ENCODE peak calls at places on chromosomes 5 and 9, in six cellular contexts. T is fibroblast of lung, Z is small intestine, D is IMR-90, G is kidney, L is uterus. M is an unnamed sample.

GRCh38 chr5:114450516-114450909 is 88.6 kb downstream of the KCNN2 start:
- DNase-seq in G (no peak), L (no peak), D (peak; percentile 8), Z (no peak), T (no peak), M (no peak)

GRCh38 chr9:94002316-94003140 is 47.4 kb upstream of the BARX1 start:
- DNase-seq in Z (peak; percentile 27), G (no peak), T (peak; percentile 26), L (no peak), D (peak; percentile 50), M (peak; percentile 18)

GRCh38 chr5:158084292-158084691 is 225.3 kb upstream of the CLINT1 start:
- DNase-seq in T (no peak), Z (no peak), D (no peak), G (no peak), L (no peak), M (no peak)

GRCh38 chr5:132661231-132662003 is 3.4 kb downstream of the IL13 start:
- DNase-seq in G (no peak), D (no peak), L (no peak), T (no peak), Z (no peak), M (no peak)

GRCh38 chr9:77750284-77750683 is 102.2 kb upstream of the GNA14 start:
- DNase-seq in G (no peak), Z (no peak), D (peak; percentile 60), T (peak; percentile 65), L (no peak), M (no peak)

GRCh38 chr9:123702477-123702876 is 227.4 kb downstream of the DENND1A start:
- DNase-seq in D (no peak), G (no peak), T (no peak), L (no peak), Z (no peak), M (no peak)

GRCh38 chr5:142078251-142078650 is 30.3 kb upstream of the NDFIP1 start:
- DNase-seq in Z (no peak), D (no peak), L (no peak), G (no peak), T (no peak), M (no peak)

GRCh38 chr5:57412010-57412409 is 70.6 kb downstream of the ACTBL2 start:
- DNase-seq in T (peak; percentile 90), G (no peak), Z (no peak), D (peak; percentile 83), L (no peak), M (no peak)

GRCh38 chr5:167835146-167835545 is 456.3 kb upstream of the WWC1 start:
- DNase-seq in G (no peak), D (no peak), L (no peak), T (no peak), Z (no peak), M (no peak)

GRCh38 chr9:127221695-127222094 is 42.9 kb upstream of the GARNL3 start:
- DNase-seq in L (no peak), G (no peak), Z (no peak), T (no peak), D (no peak), M (peak; percentile 61)

GRCh38 chr9:126491256-126491879 is 122.4 kb upstream of the LMX1B start:
- DNase-seq in D (peak; percentile 69), L (peak; percentile 51), T (peak; percentile 46), G (peak; percentile 3), Z (peak; percentile 61), M (no peak)

GRCh38 chr9:5442400-5443011 is 4.8 kb upstream of the PLGRKT start:
- DNase-seq in Z (peak; percentile 75), G (no peak), T (peak; percentile 50), D (peak; percentile 66), L (no peak), M (no peak)

GRCh38 chr5:14417232-14417730 is 164.3 kb upstream of the OTULINL start:
- DNase-seq in T (peak; percentile 76), L (no peak), G (no peak), Z (no peak), D (peak; percentile 71), M (no peak)

GRCh38 chr5:132813599-132814440 is 718 bp downstream of the SOWAHA start:
- DNase-seq in Z (peak; percentile 60), G (peak; percentile 78), L (no peak), T (peak; percentile 29), D (no peak), M (no peak)

GRCh38 chr9:94034511-94034910 is 49.8 kb upstream of the PTPDC1 start:
- DNase-seq in L (no peak), D (no peak), T (no peak), G (no peak), Z (no peak), M (no peak)

GRCh38 chr5:82225525-82226172 is 52.5 kb downstream of the RPS23 start:
- DNase-seq in D (peak; percentile 85), L (peak; percentile 57), Z (peak; percentile 68), G (no peak), T (peak; percentile 40), M (peak; percentile 24)

GRCh38 chr9:8205580-8205979 is 406.0 kb upstream of the DMAC1 start:
- DNase-seq in G (no peak), L (no peak), D (no peak), T (peak; percentile 19), Z (no peak), M (no peak)

GRCh38 chr9:126521976-126522590 is 91.6 kb upstream of the LMX1B start:
- DNase-seq in G (peak; percentile 52), L (no peak), T (no peak), Z (no peak), D (no peak), M (no peak)

GRCh38 chr9:89047667-89048066 is 56.4 kb downstream of the S1PR3 start:
- DNase-seq in G (no peak), D (no peak), T (no peak), Z (no peak), L (no peak), M (no peak)

DNA sequence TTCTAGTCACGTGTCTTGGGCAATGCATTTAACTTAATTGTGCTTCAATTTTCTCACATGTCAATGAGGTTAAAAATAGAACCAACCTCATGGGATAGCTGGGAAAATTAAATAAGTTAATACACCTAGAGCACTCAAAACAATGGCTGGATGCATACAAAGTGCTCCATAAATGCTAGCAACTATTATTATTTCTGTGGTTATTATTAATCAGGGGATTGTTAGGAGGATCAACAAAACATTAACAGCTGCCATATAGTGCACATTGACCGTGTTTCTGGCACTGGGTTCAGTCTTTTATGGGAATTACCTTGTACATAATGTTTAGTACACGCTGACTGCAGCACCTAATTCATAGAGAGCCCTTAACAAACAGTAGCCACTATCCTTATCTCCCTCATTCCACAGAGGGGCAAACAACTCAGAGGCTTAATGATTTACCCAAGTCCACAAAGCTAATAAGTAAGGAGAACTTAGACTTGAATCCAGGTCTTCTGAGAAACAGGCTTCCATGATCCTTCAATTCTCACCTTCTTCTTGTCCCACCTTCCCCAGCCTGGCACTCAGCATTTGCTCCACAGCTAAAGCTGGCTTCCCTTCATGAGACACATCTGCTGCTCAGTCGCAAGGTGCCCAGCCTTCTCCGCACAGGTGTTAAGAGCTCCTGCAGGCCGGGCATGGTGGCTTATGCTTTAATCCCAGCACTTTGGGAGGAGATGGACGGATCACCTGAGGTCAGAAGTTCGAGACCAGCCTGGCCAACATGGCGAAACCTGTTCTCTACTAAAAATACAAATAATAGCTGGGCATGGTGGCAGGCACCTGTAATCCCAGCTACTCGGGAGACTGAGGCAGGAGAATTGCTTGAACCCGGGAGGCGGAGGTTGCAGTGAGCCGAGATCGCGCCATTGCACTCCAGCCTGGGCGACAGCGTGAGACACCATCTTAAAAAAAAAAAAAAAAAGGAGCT is 137.4 kb upstream of the ABCA1 start:
- DNase-seq in D (no peak), Z (peak; percentile 90), T (no peak), G (no peak), L (no peak), M (no peak)
- H3K4me3 ChIP-seq in D (no peak overlapping the region), Z (no peak overlapping the region), T (no peak overlapping the region), G (no peak overlapping the region), L (no peak overlapping the region), M (no peak overlapping the region)

GRCh38 chr5:139391570-139392323 is 2.0 kb upstream of the MZB1 start:
- DNase-seq in Z (peak; percentile 39), T (peak; percentile 33), L (no peak), D (peak; percentile 28), G (no peak), M (no peak)
- H3K4me3 ChIP-seq in Z (peak overlapping the region; percentile 30), T (no peak overlapping the region), L (no peak overlapping the region), D (no peak overlapping the region), G (no peak overlapping the region), M (peak overlapping the region; percentile 88)

GRCh38 chr9:34995288-34996060 is 5.9 kb downstream of the DNAJB5 start:
- DNase-seq in L (no peak), G (peak; percentile 16), T (peak; percentile 51), D (peak; percentile 55), Z (no peak), M (no peak)
- H3K4me3 ChIP-seq in L (no peak overlapping the region), G (no peak overlapping the region), T (no peak overlapping the region), D (no peak overlapping the region), Z (no peak overlapping the region), M (no peak overlapping the region)

DNA sequence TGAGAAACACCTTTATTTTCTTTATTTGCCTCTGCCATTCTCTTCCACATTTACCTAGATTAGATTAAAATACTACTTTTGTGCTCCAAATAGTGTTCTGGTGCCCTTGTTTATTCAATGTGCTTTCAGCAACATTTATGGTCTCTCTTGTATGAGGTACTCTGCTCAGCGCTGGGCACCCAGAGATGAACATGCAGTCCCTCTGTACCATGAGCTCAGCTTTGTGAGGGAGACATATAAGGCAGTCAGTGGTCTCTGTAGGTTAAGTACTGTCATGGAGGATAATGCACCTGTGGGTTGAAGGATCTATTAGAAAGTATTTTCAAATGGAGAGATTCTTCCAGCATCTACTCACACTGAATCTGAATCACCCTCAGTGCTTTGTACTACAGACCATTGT is 176.5 kb downstream of the TAF11L14 start:
- DNase-seq in L (no peak), D (no peak), Z (no peak), G (no peak), T (no peak), M (no peak)
- H3K4me3 ChIP-seq in L (no peak overlapping the region), D (no peak overlapping the region), Z (no peak overlapping the region), G (no peak overlapping the region), T (no peak overlapping the region), M (no peak overlapping the region)

DNA sequence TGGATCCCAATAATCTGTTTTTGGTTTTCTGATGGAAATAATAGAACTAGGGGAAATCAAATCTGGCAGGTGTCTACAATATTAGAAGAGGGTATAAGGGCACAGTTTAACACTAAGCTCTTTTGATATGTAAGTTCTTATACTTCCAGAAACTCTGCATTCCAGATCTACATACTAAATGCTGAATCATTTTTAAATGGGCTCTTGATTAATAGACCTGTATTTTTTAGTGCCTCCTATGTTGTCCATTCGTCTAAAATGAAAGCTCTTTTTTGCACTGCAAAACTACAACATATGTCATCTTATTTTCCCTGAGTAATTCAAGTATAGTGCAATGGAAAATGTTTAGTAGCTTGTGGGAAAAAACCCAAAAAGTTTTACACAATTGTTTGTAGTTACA is 44.2 kb downstream of the NR6A1 start:
- DNase-seq in L (no peak), T (peak; percentile 20), Z (no peak), D (no peak), G (no peak), M (no peak)
- H3K4me3 ChIP-seq in L (no peak overlapping the region), T (no peak overlapping the region), Z (no peak overlapping the region), D (no peak overlapping the region), G (no peak overlapping the region), M (no peak overlapping the region)

GRCh38 chr5:151026088-151026487 is 5.7 kb downstream of the GPX3 start:
- DNase-seq in D (no peak), Z (no peak), G (no peak), T (no peak), L (no peak), M (no peak)
- H3K4me3 ChIP-seq in D (no peak overlapping the region), Z (no peak overlapping the region), G (peak overlapping the region; percentile 94), T (no peak overlapping the region), L (no peak overlapping the region), M (no peak overlapping the region)